ENCODE peak calls at places on chromosomes 3 and 15, in six cellular contexts. P, X, J, W, B and G are unnamed samples.

GRCh38 chr3:56122911-56123310 is 345.4 kb downstream of the ERC2 start:
- DNase-seq in J (no peak), W (no peak), B (no peak), X (no peak), P (no peak), G (no peak)

GRCh38 chr3:139506792-139507191 is 30.5 kb upstream of the RBP2 start:
- DNase-seq in W (no peak), P (no peak), J (peak; percentile 13), X (no peak), B (no peak), G (no peak)

GRCh38 chr3:24493951-24494615 is 567 bp downstream of the THRB start:
- DNase-seq in P (peak; percentile 32), W (no peak), X (peak; percentile 70), B (peak; percentile 77), J (peak; percentile 45), G (no peak)

GRCh38 chr3:64792458-64792857 is 104.7 kb upstream of the ADAMTS9 start:
- DNase-seq in B (no peak), W (no peak), X (no peak), J (peak; percentile 9), P (no peak), G (no peak)

GRCh38 chr3:122310361-122310760 is 14.7 kb upstream of the CSTA start:
- DNase-seq in X (no peak), J (peak; percentile 92), B (no peak), W (no peak), P (no peak), G (no peak)

GRCh38 chr3:159762981-159763465 is 225.6 kb upstream of the IL12A start:
- DNase-seq in J (peak; percentile 89), P (peak; percentile 92), B (peak; percentile 31), X (peak; percentile 77), W (no peak), G (peak; percentile 42)

GRCh38 chr15:98484914-98485313 is 163.4 kb upstream of the IGF1R start:
- DNase-seq in W (no peak), B (no peak), P (no peak), X (no peak), J (peak; percentile 42), G (no peak)

GRCh38 chr3:38028621-38029361 is 651 bp downstream of the PLCD1 start:
- DNase-seq in X (no peak), B (no peak), J (no peak), W (no peak), P (no peak), G (no peak)

GRCh38 chr3:69719723-69720122 is 19.5 kb upstream of the MITF start:
- DNase-seq in X (no peak), J (no peak), P (no peak), W (no peak), B (no peak), G (no peak)

GRCh38 chr3:155217591-155217990 is 75.9 kb downstream of the STRIT1 start:
- DNase-seq in P (peak; percentile 77), B (no peak), J (peak; percentile 48), X (no peak), W (no peak), G (no peak)

GRCh38 chr15:70627734-70628541 is 135.4 kb downstream of the UACA start:
- DNase-seq in X (no peak), W (no peak), P (peak; percentile 80), B (no peak), J (no peak), G (no peak)

GRCh38 chr15:98526094-98526493 is 122.2 kb upstream of the IGF1R start:
- DNase-seq in X (no peak), B (no peak), P (no peak), J (no peak), W (no peak), G (no peak)

GRCh38 chr15:31102049-31102321 is 460 bp upstream of the TRPM1 start:
- DNase-seq in J (no peak), W (no peak), P (no peak), B (no peak), X (no peak), G (no peak)

GRCh38 chr3:172609750-172610149 is 86.5 kb upstream of the TNFSF10 start:
- DNase-seq in P (no peak), W (no peak), J (no peak), B (no peak), X (no peak), G (no peak)

GRCh38 chr3:108757404-108757982 is at the start of gene RETNLB:
- DNase-seq in P (no peak), W (no peak), B (peak; percentile 80), J (no peak), X (no peak), G (no peak)

GRCh38 chr3:64595253-64595694 is 92.5 kb downstream of the ADAMTS9 start:
- DNase-seq in P (peak; percentile 91), J (peak; percentile 47), W (no peak), X (no peak), B (peak; percentile 21), G (no peak)

GRCh38 chr3:155323063-155323666 is 29.7 kb upstream of the STRIT1 start:
- DNase-seq in W (no peak), J (peak; percentile 77), P (peak; percentile 83), X (no peak), B (peak; percentile 36), G (peak; percentile 45)

GRCh38 chr3:16026753-16027152 is 147.7 kb upstream of the GALNT15 start:
- DNase-seq in W (no peak), X (no peak), B (no peak), P (no peak), J (no peak), G (no peak)

GRCh38 chr3:4988815-4989648 is 9.8 kb downstream of the BHLHE40 start:
- DNase-seq in W (no peak), P (no peak), B (peak; percentile 94), J (no peak), X (peak; percentile 25), G (no peak)

GRCh38 chr3:123481722-123482457 is 33.0 kb upstream of the ADCY5 start:
- DNase-seq in B (no peak), J (peak; percentile 37), W (no peak), P (no peak), X (no peak), G (no peak)

GRCh38 chr3:173770011-173770410 is 372.5 kb downstream of the NLGN1 start:
- DNase-seq in W (no peak), J (no peak), B (no peak), X (no peak), P (peak; percentile 49), G (no peak)

GRCh38 chr15:58805095-58805494 is 34.0 kb downstream of the MINDY2 start:
- DNase-seq in B (no peak), X (no peak), W (no peak), P (peak; percentile 13), J (no peak), G (no peak)

GRCh38 chr3:49362579-49362978 is 4.4 kb upstream of the GPX1 start:
- DNase-seq in P (peak; percentile 68), B (no peak), X (no peak), W (no peak), J (no peak), G (no peak)

GRCh38 chr15:38670142-38671002 is 105.8 kb upstream of the RASGRP1 start:
- DNase-seq in J (no peak), X (no peak), B (no peak), P (no peak), W (peak; percentile 62), G (no peak)

GRCh38 chr3:160676547-160677303 is at the start of gene ARL14:
- DNase-seq in P (peak; percentile 23), B (peak; percentile 77), W (no peak), X (no peak), J (peak; percentile 97), G (no peak)

GRCh38 chr15:101174152-101174920 is 77.5 kb downstream of the CHSY1 start:
- DNase-seq in J (peak; percentile 58), W (no peak), P (no peak), B (no peak), X (peak; percentile 64), G (no peak)

DNA sequence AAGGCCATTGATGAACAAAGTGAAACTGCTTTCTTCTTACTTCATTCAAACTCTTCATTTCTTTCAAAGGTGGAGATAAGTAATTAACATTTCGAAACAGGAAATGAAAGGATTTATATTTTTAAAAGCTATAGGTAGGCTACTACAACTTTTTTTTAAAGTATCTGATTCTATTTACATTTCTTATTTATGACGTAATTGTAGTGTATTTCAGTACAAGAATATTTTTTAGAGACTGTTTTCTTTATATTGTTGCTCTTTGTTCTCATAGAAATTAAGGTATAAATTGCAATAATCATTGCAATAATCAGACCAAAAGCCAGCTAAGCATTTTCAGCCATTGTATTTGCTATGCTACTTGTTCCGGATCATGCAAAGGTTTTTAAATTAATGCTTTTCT is 13.7 kb downstream of the ZFAND6 start:
- DNase-seq in B (no peak), W (no peak), J (no peak), X (no peak), P (no peak), G (no peak)
- H3K4me3 ChIP-seq in B (no peak overlapping the region), W (no peak overlapping the region), J (peak overlapping the region; percentile 71), X (peak overlapping the region; percentile 48), P (peak overlapping the region; percentile 57), G (peak overlapping the region; percentile 71)

GRCh38 chr15:89790206-89790605 is 14.1 kb downstream of the MESP2 start:
- DNase-seq in J (no peak), X (no peak), B (no peak), P (no peak), W (no peak), G (no peak)
- H3K4me3 ChIP-seq in J (no peak overlapping the region), X (no peak overlapping the region), B (no peak overlapping the region), P (no peak overlapping the region), W (no peak overlapping the region), G (no peak overlapping the region)

GRCh38 chr3:134487406-134487805 is 1.5 kb downstream of the CEP63 start:
- DNase-seq in J (no peak), X (no peak), P (no peak), B (no peak), W (no peak), G (no peak)
- H3K4me3 ChIP-seq in J (peak overlapping the region; percentile 93), X (peak overlapping the region; percentile 94), P (peak overlapping the region; percentile 87), B (no peak overlapping the region), W (peak overlapping the region; percentile 99), G (peak overlapping the region; percentile 97)

GRCh38 chr3:84444726-84445521 is 513.9 kb upstream of the CADM2 start:
- DNase-seq in J (no peak), X (no peak), W (no peak), P (no peak), B (no peak), G (no peak)
- H3K4me3 ChIP-seq in J (no peak overlapping the region), X (no peak overlapping the region), W (no peak overlapping the region), P (no peak overlapping the region), B (no peak overlapping the region), G (no peak overlapping the region)

GRCh38 chr15:85752591-85752990 is 42.1 kb downstream of the KLHL25 start:
- DNase-seq in B (peak; percentile 93), W (no peak), J (peak; percentile 70), X (peak; percentile 90), P (no peak), G (no peak)

GRCh38 chr15:85749261-85750151 is 45.2 kb downstream of the KLHL25 start:
- DNase-seq in B (peak; percentile 17), J (no peak), X (peak; percentile 28), P (peak; percentile 47), W (no peak), G (no peak)

GRCh38 chr15:85751731-85752421 is 42.8 kb downstream of the KLHL25 start:
- DNase-seq in B (peak; percentile 29), W (no peak), J (no peak), P (no peak), X (no peak), G (no peak)

GRCh38 chr15:85750319-85750806 is 44.4 kb downstream of the KLHL25 start:
- DNase-seq in P (peak; percentile 67), X (peak; percentile 88), B (peak; percentile 45), W (no peak), J (no peak), G (no peak)

GRCh38 chr15:85750807-85751730 is 43.7 kb downstream of the KLHL25 start:
- DNase-seq in X (peak; percentile 18), B (peak; percentile 19), P (peak; percentile 20), W (no peak), J (no peak), G (no peak)
- H3K4me3 ChIP-seq in X (peak overlapping the region; percentile 57), B (no peak overlapping the region), P (no peak overlapping the region), W (no peak overlapping the region), J (no peak overlapping the region), G (no peak overlapping the region)

GRCh38 chr15:49718234-49718633 is 97.4 kb downstream of the DTWD1 start:
- DNase-seq in X (no peak), P (peak; percentile 83), W (no peak), B (no peak), J (peak; percentile 47), G (no peak)
- H3K4me3 ChIP-seq in X (peak overlapping the region; percentile 26), P (no peak overlapping the region), W (no peak overlapping the region), B (no peak overlapping the region), J (no peak overlapping the region), G (no peak overlapping the region)